ENCODE peak calls at places on chromosomes 4 and X, in five cellular contexts. T is RCC 7860; J is CD4-positive, CD25-positive, alpha-beta regulatory T cell; M is globus pallidus; Y is H7. Q is an unnamed sample.

GRCh38 chrX:69396916-69397315 is 107.2 kb upstream of the NALF2 start:
- DNase-seq in J (no peak), M (no peak), T (no peak), Y (peak; percentile 54), Q (no peak)

GRCh38 chr4:7434766-7435150 is at the start of gene PSAPL1:
- DNase-seq in M (no peak), J (no peak), Y (peak; percentile 93), T (peak; percentile 20), Q (peak; percentile 87)

GRCh38 chr4:110032603-110033002 is 119.9 kb downstream of the EGF start:
- DNase-seq in M (no peak), T (no peak), J (no peak), Y (no peak), Q (peak; percentile 28)

GRCh38 chr4:3648195-3648594 is 116.0 kb upstream of the LRPAP1 start:
- DNase-seq in Y (no peak), M (no peak), T (no peak), J (no peak), Q (no peak)

GRCh38 chrX:362351-362750 is 24.4 kb downstream of the PPP2R3B start:
- DNase-seq in T (no peak), Y (no peak), M (no peak), J (no peak), Q (no peak)

GRCh38 chr4:113469926-113470325 is 291.6 kb downstream of the CAMK2D start:
- DNase-seq in T (no peak), Y (no peak), J (no peak), M (no peak), Q (no peak)

GRCh38 chrX:12948495-12948894 is 26.4 kb upstream of the TMSB4X start:
- DNase-seq in M (no peak), J (no peak), T (no peak), Y (no peak), Q (no peak)

GRCh38 chr4:6177587-6178197 is 22.7 kb downstream of the JAKMIP1 start:
- DNase-seq in J (peak; percentile 87), T (no peak), Y (no peak), M (no peak), Q (peak; percentile 64)

GRCh38 chrX:13131511-13132137 is 87.2 kb upstream of the FAM9C start:
- DNase-seq in J (peak; percentile 35), Y (peak; percentile 54), M (peak; percentile 63), T (no peak), Q (no peak)

GRCh38 chr4:113674251-113674650 is 87.3 kb downstream of the CAMK2D start:
- DNase-seq in J (no peak), Y (no peak), T (no peak), M (no peak), Q (no peak)

GRCh38 chr4:78622253-78622979 is 70.8 kb downstream of the ANXA3 start:
- DNase-seq in M (no peak), T (peak; percentile 84), J (no peak), Y (no peak), Q (no peak)

GRCh38 chrX:69083361-69083760 is 81.9 kb downstream of the PJA1 start:
- DNase-seq in M (no peak), T (no peak), J (no peak), Y (no peak), Q (no peak)

GRCh38 chr4:103718993-103719319 is 829 bp downstream of the TACR3 start:
- DNase-seq in Y (peak; percentile 16), T (no peak), J (no peak), M (no peak), Q (no peak)

GRCh38 chrX:130637591-130637990 is 235.8 kb downstream of the RBMX2 start:
- DNase-seq in J (no peak), Y (no peak), M (no peak), T (no peak), Q (no peak)

GRCh38 chr4:139728840-139729239 is 63.2 kb downstream of the MGST2 start:
- DNase-seq in Y (no peak), J (no peak), T (no peak), M (no peak), Q (no peak)

GRCh38 chrX:143437439-143437838 is 79.8 kb downstream of the SPANXN3 start:
- DNase-seq in Y (no peak), M (no peak), T (peak; percentile 9), J (no peak), Q (no peak)

GRCh38 chrX:22081475-22082092 is 49.5 kb downstream of the PHEX start:
- DNase-seq in M (peak; percentile 1), J (peak; percentile 52), T (peak; percentile 30), Y (peak; percentile 43), Q (peak; percentile 64)

GRCh38 chrX:129640737-129641136 is 14.0 kb downstream of the APLN start:
- DNase-seq in T (no peak), M (no peak), J (no peak), Y (no peak), Q (no peak)

GRCh38 chr4:48967101-48967500 is 19.0 kb upstream of the CWH43 start:
- DNase-seq in Y (no peak), J (no peak), T (no peak), M (no peak), Q (no peak)

GRCh38 chr4:6204098-6204497 is 3.7 kb upstream of the JAKMIP1 start:
- DNase-seq in J (no peak), Y (no peak), M (no peak), T (no peak), Q (no peak)

GRCh38 chr4:128346054-128346716 is 58.6 kb upstream of the PGRMC2 start:
- DNase-seq in Y (no peak), J (no peak), M (no peak), T (no peak), Q (no peak)

GRCh38 chr4:41483771-41484170 is 54.2 kb upstream of the LIMCH1 start:
- DNase-seq in J (no peak), M (no peak), T (no peak), Y (no peak), Q (no peak)

GRCh38 chr4:109912706-109913621 is at the start of gene EGF:
- DNase-seq in M (no peak), Y (no peak), J (no peak), T (peak; percentile 53), Q (no peak)

GRCh38 chr4:58042176-58042575 is 932.0 kb upstream of the IGFBP7 start:
- DNase-seq in Y (no peak), T (no peak), J (no peak), M (no peak), Q (peak; percentile 58)

GRCh38 chrX:13646154-13646549 is 6.8 kb upstream of the TCEANC start:
- DNase-seq in T (no peak), Y (peak; percentile 70), M (peak; percentile 37), J (peak; percentile 37), Q (peak; percentile 77)

GRCh38 chr4:165464338-165464737 is 85.5 kb downstream of the CPE start:
- DNase-seq in Y (peak; percentile 5), T (no peak), M (peak; percentile 7), J (no peak), Q (no peak)

GRCh38 chr4:108360857-108361820 is 192.4 kb upstream of the LEF1 start:
- DNase-seq in M (no peak), Y (peak; percentile 26), J (no peak), T (no peak), Q (no peak)

GRCh38 chr4:151522790-151523332 is 113.9 kb downstream of the FHIP1A start:
- DNase-seq in J (no peak), M (no peak), Y (no peak), T (no peak), Q (no peak)

Q was measured in testis.